ENCODE peak calls at places on chromosome 10, in six cellular contexts. I, E, A, F, P and B are unnamed samples.
A peak's percentile ranks its signal among the peaks of the same experiment; 100 is the strongest.

GRCh38 chr10:121927361-121927840 is 430 bp downstream of the ATE1 start:
- DNase-seq in I (no peak), E (peak; percentile 30), A (peak; percentile 47), F (peak; percentile 79), P (peak; percentile 77), B (no peak)

GRCh38 chr10:102121739-102122372 is 1.7 kb upstream of the LDB1 start:
- DNase-seq in I (no peak), E (peak; percentile 47), A (peak; percentile 33), F (peak; percentile 85), P (no peak), B (no peak)

GRCh38 chr10:14648042-14648765 is 126.5 kb downstream of the FAM107B start:
- DNase-seq in I (no peak), E (peak; percentile 68), A (peak; percentile 52), F (peak; percentile 87), P (no peak), B (peak; percentile 51)

GRCh38 chr10:43214071-43214955 is 52.6 kb downstream of the RASGEF1A start:
- DNase-seq in I (no peak), E (peak; percentile 20), A (peak; percentile 14), F (no peak), P (peak; percentile 25), B (peak; percentile 12)

GRCh38 chr10:416091-416515 is 273.4 kb downstream of the DIP2C start:
- DNase-seq in I (no peak), E (peak; percentile 34), A (no peak), F (no peak), P (no peak), B (no peak)

GRCh38 chr10:104582966-104583365 is 58.1 kb upstream of the SORCS3 start:
- DNase-seq in I (no peak), E (no peak), A (no peak), F (no peak), P (no peak), B (no peak)

GRCh38 chr10:16989826-16990293 is 139.8 kb downstream of the CUBN start:
- DNase-seq in I (no peak), E (no peak), A (peak; percentile 77), F (no peak), P (no peak), B (no peak)

GRCh38 chr10:113454341-113455061 is 98.4 kb upstream of the HABP2 start:
- DNase-seq in I (no peak), E (peak; percentile 31), A (peak; percentile 35), F (peak; percentile 69), P (peak; percentile 65), B (peak; percentile 40)

GRCh38 chr10:110859947-110860376 is 11.8 kb upstream of the PDCD4 start:
- DNase-seq in I (no peak), E (peak; percentile 92), A (peak; percentile 74), F (peak; percentile 67), P (no peak), B (peak; percentile 43)

GRCh38 chr10:11541296-11541695 is 70.2 kb downstream of the USP6NL start:
- DNase-seq in I (no peak), E (no peak), A (no peak), F (no peak), P (no peak), B (no peak)

GRCh38 chr10:9229702-9230101 is 1175.2 kb downstream of the GATA3 start:
- DNase-seq in I (no peak), E (no peak), A (no peak), F (no peak), P (no peak), B (no peak)

GRCh38 chr10:80511984-80512634 is 25.6 kb upstream of the SH2D4B start:
- DNase-seq in I (no peak), E (no peak), A (no peak), F (peak; percentile 61), P (no peak), B (no peak)

GRCh38 chr10:4775808-4776207 is 50.2 kb upstream of the AKR1E2 start:
- DNase-seq in I (peak; percentile 76), E (no peak), A (peak; percentile 64), F (no peak), P (peak; percentile 12), B (peak; percentile 76)

GRCh38 chr10:19663344-19663743 is 152.9 kb upstream of the PLXDC2 start:
- DNase-seq in I (no peak), E (no peak), A (no peak), F (no peak), P (no peak), B (no peak)
- TF ChIP-seq CTCF in I (no peak), E (no peak), A (no peak), F (no peak), P (no peak), B (no peak)

GRCh38 chr10:74738052-74738451 is 88.3 kb upstream of the KAT6B start:
- DNase-seq in I (no peak), E (no peak), A (no peak), F (no peak), P (no peak), B (peak; percentile 22)

GRCh38 chr10:74736029-74736428 is 90.4 kb upstream of the KAT6B start:
- DNase-seq in I (no peak), E (no peak), A (no peak), F (no peak), P (no peak), B (no peak)

GRCh38 chr10:74738543-74738942 is 87.9 kb upstream of the KAT6B start:
- DNase-seq in I (no peak), E (no peak), A (no peak), F (no peak), P (no peak), B (no peak)

GRCh38 chr10:74743401-74743800 is 83.0 kb upstream of the KAT6B start:
- DNase-seq in I (no peak), E (no peak), A (no peak), F (no peak), P (no peak), B (no peak)

DNA sequence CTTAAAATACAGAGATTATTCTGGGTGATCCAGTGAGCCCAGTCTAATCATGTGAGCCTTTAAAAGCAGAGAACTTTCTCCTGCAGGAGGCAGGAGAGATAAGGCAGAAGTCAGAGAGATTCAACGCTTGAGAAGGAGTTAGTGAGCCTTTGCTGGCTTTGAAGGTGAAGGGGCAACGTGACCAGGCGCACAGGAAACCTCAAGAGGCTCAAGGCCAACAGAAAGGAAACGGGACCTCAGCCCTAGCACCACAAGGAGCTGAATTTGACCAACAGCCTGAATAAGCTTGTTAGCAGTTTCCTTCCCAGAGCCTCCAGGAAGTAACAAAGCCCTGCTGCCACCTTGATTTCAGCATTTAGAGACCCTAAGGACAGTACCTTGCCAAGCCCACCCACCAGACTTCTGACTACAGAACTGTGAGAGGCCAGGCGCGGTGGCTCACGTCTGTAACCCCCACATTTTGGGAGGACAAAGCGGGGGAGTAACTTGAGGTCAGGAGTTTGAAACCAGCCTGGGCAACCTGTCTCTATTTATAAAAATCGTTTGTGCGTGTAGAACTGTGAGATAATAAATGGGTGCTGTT is 87.3 kb upstream of the KAT6B start:
- DNase-seq in I (no peak), E (peak; percentile 22), A (peak; percentile 15), F (no peak), P (no peak), B (peak; percentile 41)
- H3K4me3 ChIP-seq in I (no peak overlapping the region), E (no peak overlapping the region), A (no peak overlapping the region), F (no peak overlapping the region), P (no peak overlapping the region), B (no peak overlapping the region)

DNA sequence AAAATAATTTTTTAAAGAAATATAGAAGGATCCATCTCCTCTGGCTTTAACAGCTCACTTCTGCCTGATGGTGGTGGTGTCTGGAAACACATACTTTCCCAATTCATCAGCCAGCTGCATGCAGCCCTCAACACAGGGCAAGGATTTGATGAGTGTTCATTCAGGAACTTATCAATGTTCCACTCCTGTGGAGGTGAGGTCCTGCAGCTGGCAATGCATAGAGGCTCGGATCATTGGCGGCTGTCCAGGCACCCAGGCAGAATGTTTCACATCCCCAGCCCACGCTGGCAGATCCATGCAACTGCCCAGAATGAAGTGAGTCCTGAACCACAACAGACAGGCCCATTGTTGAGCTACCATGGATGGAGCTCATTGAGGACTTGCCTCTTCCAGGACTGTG is 55.2 kb upstream of the KCNMA1 start:
- DNase-seq in I (peak; percentile 45), E (peak; percentile 28), A (peak; percentile 33), F (no peak), P (no peak), B (peak; percentile 55)
- TF ChIP-seq CTCF in I (peak; percentile 25), E (no peak), A (peak; percentile 9), F (no peak), P (no peak), B (peak; percentile 12)

GRCh38 chr10:59107147-59107546 is 69.3 kb upstream of the PHYHIPL start:
- DNase-seq in I (no peak), E (no peak), A (no peak), F (no peak), P (no peak), B (no peak)

GRCh38 chr10:59108886-59109288 is 67.6 kb upstream of the PHYHIPL start:
- DNase-seq in I (no peak), E (no peak), A (no peak), F (no peak), P (no peak), B (no peak)

GRCh38 chr10:59106441-59106840 is 70.0 kb upstream of the PHYHIPL start:
- DNase-seq in I (no peak), E (no peak), A (no peak), F (no peak), P (no peak), B (no peak)

GRCh38 chr10:59108296-59108695 is 68.1 kb upstream of the PHYHIPL start:
- DNase-seq in I (no peak), E (no peak), A (no peak), F (no peak), P (no peak), B (no peak)

GRCh38 chr10:59109826-59110225 is 66.6 kb upstream of the PHYHIPL start:
- DNase-seq in I (no peak), E (no peak), A (no peak), F (no peak), P (no peak), B (no peak)
- H3K4me3 ChIP-seq in I (no peak overlapping the region), E (no peak overlapping the region), A (no peak overlapping the region), F (no peak overlapping the region), P (no peak overlapping the region), B (no peak overlapping the region)

GRCh38 chr10:34433241-34434076 is 381.6 kb downstream of the PARD3 start:
- DNase-seq in I (no peak), E (peak; percentile 97), A (peak; percentile 90), F (no peak), P (no peak), B (peak; percentile 81)
- TF ChIP-seq CTCF in I (no peak), E (no peak), A (no peak), F (no peak), P (no peak), B (no peak)

DNA sequence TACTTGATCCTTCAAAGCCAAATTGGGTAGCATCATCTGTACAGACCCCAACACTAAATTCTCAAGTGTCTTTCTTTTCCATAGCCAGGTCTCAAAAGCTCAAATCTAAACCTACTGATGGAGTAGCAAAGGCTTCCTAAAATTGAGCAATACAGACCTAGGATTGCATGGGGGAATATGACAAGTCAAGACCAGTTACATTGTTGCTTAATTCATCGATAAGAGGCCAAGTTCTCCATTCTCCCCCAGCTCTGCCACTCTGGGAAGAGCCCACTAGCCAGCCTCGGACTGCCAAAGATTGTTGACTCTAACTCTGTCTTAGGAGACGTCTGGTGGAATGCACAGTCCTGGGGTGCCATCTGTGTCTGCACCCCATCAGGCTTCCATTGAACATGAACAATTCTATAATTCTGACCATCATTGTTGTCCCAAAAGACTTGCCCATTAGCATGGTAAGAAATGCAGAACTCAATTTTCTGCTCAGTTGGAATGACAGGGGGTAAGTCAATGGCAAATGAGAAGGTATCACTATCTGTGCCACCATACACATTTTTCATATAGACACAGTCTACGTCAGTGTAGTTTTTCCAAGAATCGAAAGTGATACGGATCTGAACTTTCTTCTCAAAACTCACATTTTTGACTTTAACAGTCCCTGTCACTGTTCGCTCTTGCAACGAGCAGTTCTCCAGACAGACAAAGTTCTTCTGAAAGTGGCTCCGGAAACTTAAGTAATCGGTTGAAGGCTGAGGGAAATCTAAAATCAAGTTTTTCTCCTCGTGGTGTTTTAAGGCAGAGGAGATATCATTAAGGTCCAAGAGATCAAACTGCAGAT is 2.9 kb downstream of the PPP1R3C start:
- DNase-seq in I (no peak), E (no peak), A (no peak), F (no peak), P (no peak), B (no peak)
- H3K4me3 ChIP-seq in I (no peak overlapping the region), E (peak overlapping the region; percentile 84), A (no peak overlapping the region), F (peak overlapping the region; percentile 57), P (peak overlapping the region; percentile 1), B (no peak overlapping the region)